ENCODE peak calls at places on chromosome 16, in five cellular contexts. N, K, R, E and Q are unnamed samples.

GRCh38 chr16:52068447-52069074 is 478.4 kb downstream of the TOX3 start:
- DNase-seq in N (peak), K (peak), R (no peak), E (peak), Q (no peak)

GRCh38 chr16:56029026-56029425 is 153.9 kb upstream of the CES5A start:
- DNase-seq in N (no peak), K (no peak), R (no peak), E (no peak), Q (no peak)

GRCh38 chr16:81523387-81524115 is 78.9 kb downstream of the CMIP start:
- DNase-seq in N (no peak), K (no peak), R (no peak), E (no peak), Q (no peak)

GRCh38 chr16:84286568-84287220 is 8.0 kb upstream of the WFDC1 start:
- DNase-seq in N (no peak), K (no peak), R (no peak), E (no peak), Q (peak)

GRCh38 chr16:57757326-57757786 is 21.8 kb downstream of the KATNB1 start:
- DNase-seq in N (no peak), K (peak), R (peak), E (no peak), Q (peak)

GRCh38 chr16:29230671-29231091 is 175.8 kb downstream of the NPIPB11 start:
- DNase-seq in N (no peak), K (no peak), R (no peak), E (peak), Q (no peak)

GRCh38 chr16:57747996-57748395 is 12.4 kb downstream of the KATNB1 start:
- DNase-seq in N (no peak), K (no peak), R (no peak), E (no peak), Q (no peak)

GRCh38 chr16:28041615-28042014 is 21.9 kb downstream of the GSG1L start:
- DNase-seq in N (no peak), K (no peak), R (no peak), E (no peak), Q (no peak)

GRCh38 chr16:9836118-9836736 is 346.0 kb downstream of the GRIN2A start:
- DNase-seq in N (no peak), K (no peak), R (no peak), E (no peak), Q (no peak)

GRCh38 chr16:21169249-21169981 is 10.9 kb downstream of the LDAF1 start:
- DNase-seq in N (no peak), K (no peak), R (no peak), E (no peak), Q (no peak)

GRCh38 chr16:8958344-8958808 is 5.3 kb downstream of the USP7 start:
- DNase-seq in N (no peak), K (no peak), R (no peak), E (no peak), Q (no peak)

GRCh38 chr16:56625140-56625942 is at the start of gene MT1E:
- DNase-seq in N (no peak), K (no peak), R (peak), E (peak), Q (peak)

GRCh38 chr16:58501242-58502131 is 1.5 kb downstream of the NDRG4 start:
- DNase-seq in N (no peak), K (peak), R (no peak), E (peak), Q (no peak)

GRCh38 chr16:88886915-88887521 is 20.6 kb upstream of the PABPN1L start:
- DNase-seq in N (no peak), K (no peak), R (no peak), E (no peak), Q (no peak)

GRCh38 chr16:83113317-83113716 is 486.5 kb downstream of the CDH13 start:
- DNase-seq in N (no peak), K (peak), R (no peak), E (no peak), Q (no peak)

GRCh38 chr16:30741461-30741914 is 6.7 kb upstream of the PHKG2 start:
- DNase-seq in N (no peak), K (no peak), R (no peak), E (peak), Q (no peak)

GRCh38 chr16:28504707-28505404 is 1.8 kb downstream of the IL27 start:
- DNase-seq in N (no peak), K (peak), R (no peak), E (no peak), Q (no peak)

GRCh38 chr16:56298948-56299602 is 107.8 kb downstream of the GNAO1 start:
- DNase-seq in N (no peak), K (peak), R (no peak), E (no peak), Q (no peak)

GRCh38 chr16:55555436-55555835 is 11.0 kb upstream of the CAPNS2 start:
- DNase-seq in N (no peak), K (no peak), R (no peak), E (no peak), Q (no peak)

GRCh38 chr16:84593825-84594724 is 23.8 kb downstream of the COTL1 start:
- DNase-seq in N (no peak), K (no peak), R (peak), E (no peak), Q (peak)

GRCh38 chr16:84138500-84138823 is 6.5 kb downstream of the HSDL1 start:
- DNase-seq in N (no peak), K (no peak), R (no peak), E (no peak), Q (no peak)

GRCh38 chr16:3022697-3023414 is 886 bp downstream of the HCFC1R1 start:
- DNase-seq in N (no peak), K (no peak), R (no peak), E (no peak), Q (peak)

GRCh38 chr16:23771642-23772041 is 16.8 kb downstream of the CHP2 start:
- DNase-seq in N (no peak), K (no peak), R (no peak), E (no peak), Q (no peak)

GRCh38 chr16:49514391-49514980 is 140.9 kb downstream of the C16orf78 start:
- DNase-seq in N (no peak), K (no peak), R (no peak), E (no peak), Q (no peak)

GRCh38 chr16:72620348-72620747 is 427.6 kb downstream of the ZFHX3 start:
- DNase-seq in N (no peak), K (no peak), R (no peak), E (no peak), Q (no peak)

GRCh38 chr16:6035161-6035560 is 937.6 kb upstream of the EEF2KMT start:
- DNase-seq in N (no peak), K (no peak), R (no peak), E (no peak), Q (no peak)

GRCh38 chr16:84220851-84221250 is 19.0 kb downstream of the KCNG4 start:
- DNase-seq in N (no peak), K (no peak), R (no peak), E (no peak), Q (no peak)

GRCh38 chr16:87065781-87066694 is 251.2 kb downstream of the C16orf95 start:
- DNase-seq in N (no peak), K (no peak), R (no peak), E (no peak), Q (no peak)

GRCh38 chr16:12609937-12610699 is 193.6 kb downstream of the CPPED1 start:
- DNase-seq in N (no peak), K (no peak), R (no peak), E (no peak), Q (no peak)